ENCODE peak calls at places on chromosomes 16 and 17, in nine cellular contexts. G, N, Y, C, U, Z, J, M and D are unnamed samples.

GRCh38 chr17:82234211-82235055 is 5.6 kb downstream of the SLC16A3 start:
- DNase-seq in M (no peak), U (no peak), Y (no peak), Z (no peak), G (no peak), N (no peak), J (no peak), C (no peak), D (no peak)

GRCh38 chr17:17498606-17499301 is 2.6 kb upstream of the RASD1 start:
- DNase-seq in C (no peak), M (no peak), J (no peak), U (no peak), Y (no peak), N (no peak), G (no peak), Z (no peak), D (peak)

GRCh38 chr17:36877774-36878173 is 59.5 kb upstream of the LHX1 start:
- DNase-seq in G (no peak), M (no peak), C (no peak), N (no peak), Z (peak), J (no peak), Y (no peak), U (no peak), D (no peak)

GRCh38 chr16:83066011-83066410 is 439.2 kb downstream of the CDH13 start:
- DNase-seq in M (no peak), N (no peak), U (no peak), G (no peak), J (no peak), Y (no peak), C (no peak), Z (no peak), D (no peak)

GRCh38 chr16:526181-527014 is 1.1 kb upstream of the CAPN15 start:
- DNase-seq in N (peak), G (no peak), J (no peak), Z (peak), U (peak), M (no peak), Y (peak), C (no peak), D (no peak)

GRCh38 chr17:19883537-19884215 is 15.9 kb upstream of the ULK2 start:
- DNase-seq in M (no peak), N (no peak), C (no peak), G (no peak), J (no peak), U (no peak), Y (no peak), Z (no peak), D (no peak)

GRCh38 chr17:37731056-37731455 is 13.8 kb downstream of the HNF1B start:
- DNase-seq in Y (no peak), G (no peak), Z (no peak), C (no peak), M (no peak), U (no peak), N (no peak), J (no peak), D (no peak)

GRCh38 chr17:81027591-81028505 is 7.1 kb upstream of the BAIAP2 start:
- DNase-seq in J (no peak), G (no peak), C (no peak), Y (no peak), M (no peak), Z (no peak), U (no peak), N (no peak), D (no peak)

GRCh38 chr16:82027629-82028035 is 7.4 kb upstream of the HSD17B2 start:
- DNase-seq in Y (no peak), M (no peak), G (no peak), N (no peak), U (no peak), C (no peak), Z (no peak), J (no peak), D (no peak)

GRCh38 chr16:30351586-30352419 is 3.3 kb downstream of the CD2BP2 start:
- DNase-seq in Y (peak), G (no peak), C (no peak), U (no peak), J (no peak), N (peak), Z (no peak), M (no peak), D (no peak)

GRCh38 chr17:19333736-19334290 is 28.7 kb downstream of the B9D1 start:
- DNase-seq in G (no peak), Z (no peak), Y (peak), C (no peak), J (no peak), U (no peak), N (no peak), M (no peak), D (no peak)

GRCh38 chr16:50680907-50681885 is at the start of gene SNX20:
- DNase-seq in C (peak), G (no peak), N (no peak), J (peak), M (no peak), Y (peak), U (no peak), Z (no peak), D (peak)

GRCh38 chr17:9900744-9901143 is 4.3 kb downstream of the RCVRN start:
- DNase-seq in Y (no peak), G (no peak), U (peak), Z (no peak), C (no peak), M (no peak), N (no peak), J (no peak), D (no peak)

GRCh38 chr16:68752602-68753001 is 15.5 kb downstream of the CDH1 start:
- DNase-seq in J (no peak), Z (no peak), N (no peak), G (no peak), Y (no peak), M (no peak), C (peak), U (no peak), D (no peak)

GRCh38 chr16:70395345-70395901 is 43.5 kb downstream of the ST3GAL2 start:
- DNase-seq in J (peak), U (peak), G (no peak), C (peak), N (peak), Z (peak), Y (peak), M (no peak), D (no peak)

GRCh38 chr16:55091213-55091870 is 160.7 kb downstream of the IRX5 start:
- DNase-seq in Z (peak), J (no peak), G (no peak), M (no peak), C (no peak), N (no peak), Y (no peak), U (no peak), D (no peak)

GRCh38 chr17:42347198-42347597 is 41.0 kb downstream of the STAT3 start:
- DNase-seq in G (no peak), C (no peak), N (peak), Z (no peak), Y (peak), M (no peak), J (no peak), U (no peak), D (no peak)

GRCh38 chr16:72073831-72074230 is 10.8 kb downstream of the HPR start:
- DNase-seq in U (no peak), G (no peak), N (no peak), Z (no peak), M (no peak), Y (peak), C (no peak), J (no peak), D (no peak)

GRCh38 chr17:7459961-7460545 is 15.2 kb downstream of the CHRNB1 start:
- DNase-seq in J (no peak), U (no peak), Y (no peak), N (no peak), M (no peak), G (no peak), Z (no peak), C (no peak), D (no peak)

GRCh38 chr17:70238228-70238627 is 68.9 kb downstream of the KCNJ2 start:
- DNase-seq in N (no peak), J (no peak), G (no peak), U (no peak), C (no peak), M (no peak), Z (no peak), Y (no peak), D (no peak)

GRCh38 chr17:43471801-43472200 is 12.0 kb upstream of the DHX8 start:
- DNase-seq in J (no peak), Z (no peak), M (no peak), C (no peak), G (no peak), Y (no peak), U (no peak), N (no peak), D (no peak)

GRCh38 chr16:85608515-85608885 is 4.6 kb upstream of the GSE1 start:
- DNase-seq in M (no peak), U (peak), J (no peak), Y (peak), G (no peak), Z (no peak), N (no peak), C (no peak), D (no peak)

GRCh38 chr17:52827526-52827925 is 669.0 kb upstream of the CA10 start:
- DNase-seq in C (no peak), U (no peak), Y (no peak), G (no peak), Z (peak), M (no peak), N (no peak), J (no peak), D (no peak)

GRCh38 chr16:3971261-3971660 is 90.7 kb upstream of the CREBBP start:
- DNase-seq in M (no peak), N (peak), C (no peak), Y (no peak), U (no peak), Z (no peak), J (no peak), G (no peak), D (no peak)

GRCh38 chr16:27712251-27712711 is 162.3 kb downstream of the KATNIP start:
- DNase-seq in G (no peak), J (no peak), M (no peak), Z (no peak), C (no peak), U (peak), N (no peak), Y (no peak), D (no peak)

GRCh38 chr17:10646393-10646990 is 10.6 kb downstream of the MYH3 start:
- DNase-seq in G (peak), M (peak), Y (peak), Z (peak), N (peak), U (peak), C (peak), J (peak), D (no peak)

GRCh38 chr16:15946257-15947044 is 3.0 kb upstream of the ABCC1 start:
- DNase-seq in G (no peak), J (no peak), C (no peak), Y (no peak), M (peak), N (peak), Z (no peak), U (no peak), D (no peak)

GRCh38 chr16:1654505-1655268 is 23.4 kb upstream of the JPT2 start:
- DNase-seq in M (no peak), G (no peak), N (no peak), C (no peak), J (no peak), Z (no peak), U (no peak), Y (no peak), D (no peak)

GRCh38 chr16:74896389-74897370 is 88.2 kb downstream of the WDR59 start:
- DNase-seq in J (no peak), Z (no peak), G (no peak), C (no peak), M (no peak), N (peak), Y (no peak), U (no peak), D (no peak)

GRCh38 chr16:15415411-15416070 is 18.8 kb upstream of the BMERB1 start:
- DNase-seq in U (no peak), N (peak), G (no peak), M (no peak), J (no peak), Z (no peak), C (no peak), Y (no peak), D (no peak)

GRCh38 chr17:34204402-34204801 is 50.7 kb upstream of the CCL2 start:
- DNase-seq in Z (no peak), J (no peak), C (no peak), Y (no peak), N (no peak), M (no peak), U (no peak), G (no peak), D (no peak)

GRCh38 chr17:31291820-31292219 is 5.2 kb downstream of the OMG start:
- DNase-seq in Z (no peak), N (peak), M (no peak), U (no peak), Y (no peak), C (no peak), J (no peak), G (no peak), D (no peak)

GRCh38 chr17:46770818-46771600 is 47.5 kb downstream of the WNT3 start:
- DNase-seq in C (peak), G (no peak), U (peak), Y (peak), Z (peak), J (peak), N (peak), M (peak), D (no peak)

GRCh38 chr17:75524269-75524970 is 1.1 kb upstream of the LLGL2 start:
- DNase-seq in M (no peak), J (no peak), C (no peak), U (no peak), Y (no peak), G (no peak), N (no peak), Z (no peak), D (no peak)

GRCh38 chr17:29005936-29006438 is at the start of gene SEZ6:
- DNase-seq in Y (peak), U (peak), M (peak), Z (peak), C (peak), N (peak), G (peak), J (peak), D (no peak)